ENCODE peak calls at places on chromosomes 2 and 18, in five cellular contexts. One of them, this sample, is unnamed.

GRCh38 chr2:138536740-138537139 is 35.2 kb downstream of the SPOPL start:
- DNase-seq in HL-60: no peak
- DNase-seq in K562: no peak
- DNase-seq in HCT116: no peak
- DNase-seq in GM12878: no peak
- DNase-seq in this sample: no peak

GRCh38 chr18:79520473-79521390 is 125.0 kb downstream of the NFATC1 start:
- DNase-seq in HL-60: no peak
- DNase-seq in K562: no peak
- DNase-seq in HCT116: no peak
- DNase-seq in GM12878: no peak
- DNase-seq in this sample: no peak

GRCh38 chr18:7940379-7940778 is 373.3 kb downstream of the PTPRM start:
- DNase-seq in HL-60: no peak
- DNase-seq in K562: no peak
- DNase-seq in HCT116: no peak
- DNase-seq in GM12878: no peak
- DNase-seq in this sample: no peak

GRCh38 chr18:79577451-79578395 is 101.9 kb upstream of the CTDP1 start:
- DNase-seq in HL-60: peak; percentile 83
- DNase-seq in K562: peak; percentile 17
- DNase-seq in HCT116: no peak
- DNase-seq in GM12878: no peak
- DNase-seq in this sample: no peak

GRCh38 chr2:230920167-230920566 is 4.9 kb downstream of the GPR55 start:
- DNase-seq in HL-60: no peak
- DNase-seq in K562: no peak
- DNase-seq in HCT116: no peak
- DNase-seq in GM12878: no peak
- DNase-seq in this sample: no peak

GRCh38 chr2:157784823-157785175 is 91.3 kb downstream of the ACVR1 start:
- DNase-seq in HL-60: no peak
- DNase-seq in K562: no peak
- DNase-seq in HCT116: no peak
- DNase-seq in GM12878: no peak
- DNase-seq in this sample: no peak

GRCh38 chr2:213152065-213152794 is 818 bp upstream of the IKZF2 start:
- DNase-seq in HL-60: peak; percentile 48
- DNase-seq in K562: peak; percentile 26
- DNase-seq in HCT116: peak; percentile 2
- DNase-seq in GM12878: no peak
- DNase-seq in this sample: no peak

GRCh38 chr18:31876707-31877106 is 66.2 kb downstream of the TRAPPC8 start:
- DNase-seq in HL-60: no peak
- DNase-seq in K562: no peak
- DNase-seq in HCT116: no peak
- DNase-seq in GM12878: no peak
- DNase-seq in this sample: no peak

GRCh38 chr2:675982-676646 is 1.1 kb downstream of the TMEM18 start:
- DNase-seq in HL-60: peak; percentile 3
- DNase-seq in K562: peak; percentile 46
- DNase-seq in HCT116: no peak
- DNase-seq in GM12878: no peak
- DNase-seq in this sample: peak; percentile 84

GRCh38 chr2:975095-975494 is 24.4 kb downstream of the SNTG2 start:
- DNase-seq in HL-60: no peak
- DNase-seq in K562: no peak
- DNase-seq in HCT116: no peak
- DNase-seq in GM12878: no peak
- DNase-seq in this sample: no peak

GRCh38 chr18:75238100-75238499 is 27.5 kb downstream of the TSHZ1 start:
- DNase-seq in HL-60: no peak
- DNase-seq in K562: no peak
- DNase-seq in HCT116: no peak
- DNase-seq in GM12878: no peak
- DNase-seq in this sample: no peak

GRCh38 chr2:74201596-74201995 is 3.2 kb downstream of the MTHFD2 start:
- DNase-seq in HL-60: no peak
- DNase-seq in K562: no peak
- DNase-seq in HCT116: no peak
- DNase-seq in GM12878: no peak
- DNase-seq in this sample: no peak

GRCh38 chr2:60407398-60407797 is 146.1 kb downstream of the BCL11A start:
- DNase-seq in HL-60: no peak
- DNase-seq in K562: no peak
- DNase-seq in HCT116: no peak
- DNase-seq in GM12878: no peak
- DNase-seq in this sample: no peak

GRCh38 chr2:106205488-106205887 is 11.4 kb upstream of the UXS1 start:
- DNase-seq in HL-60: no peak
- DNase-seq in K562: no peak
- DNase-seq in HCT116: no peak
- DNase-seq in GM12878: no peak
- DNase-seq in this sample: no peak

GRCh38 chr18:55838322-55838721 is 250.3 kb upstream of the TCF4 start:
- DNase-seq in HL-60: no peak
- DNase-seq in K562: no peak
- DNase-seq in HCT116: no peak
- DNase-seq in GM12878: no peak
- DNase-seq in this sample: no peak

GRCh38 chr2:47509981-47510380 is 107.0 kb downstream of the MSH2 start:
- DNase-seq in HL-60: no peak
- DNase-seq in K562: no peak
- DNase-seq in HCT116: no peak
- DNase-seq in GM12878: no peak
- DNase-seq in this sample: no peak

GRCh38 chr18:26864658-26865057 is 849 bp downstream of the AQP4 start:
- DNase-seq in HL-60: no peak
- DNase-seq in K562: no peak
- DNase-seq in HCT116: no peak
- DNase-seq in GM12878: no peak
- DNase-seq in this sample: no peak

GRCh38 chr2:111704246-111704645 is 179.7 kb downstream of the ANAPC1 start:
- DNase-seq in HL-60: no peak
- DNase-seq in K562: no peak
- DNase-seq in HCT116: no peak
- DNase-seq in GM12878: no peak
- DNase-seq in this sample: no peak

GRCh38 chr2:121234144-121234543 is 50.9 kb downstream of the TFCP2L1 start:
- DNase-seq in HL-60: no peak
- DNase-seq in K562: no peak
- DNase-seq in HCT116: no peak
- DNase-seq in GM12878: no peak
- DNase-seq in this sample: no peak

GRCh38 chr2:242010567-242011513 is 141.3 kb downstream of the RTP5 start:
- DNase-seq in HL-60: no peak
- DNase-seq in K562: peak; percentile 30
- DNase-seq in HCT116: no peak
- DNase-seq in GM12878: no peak
- DNase-seq in this sample: no peak

GRCh38 chr2:218168635-218169462 is 2.1 kb upstream of the CXCR1 start:
- DNase-seq in HL-60: peak; percentile 54
- DNase-seq in K562: peak; percentile 62
- DNase-seq in HCT116: peak; percentile 37
- DNase-seq in GM12878: no peak
- DNase-seq in this sample: peak; percentile 8

GRCh38 chr2:56449449-56449860 is 265.7 kb downstream of the CCDC85A start:
- DNase-seq in HL-60: no peak
- DNase-seq in K562: no peak
- DNase-seq in HCT116: no peak
- DNase-seq in GM12878: no peak
- DNase-seq in this sample: no peak

GRCh38 chr18:13022644-13023043 is 31.5 kb downstream of the CEP192 start:
- DNase-seq in HL-60: no peak
- DNase-seq in K562: no peak
- DNase-seq in HCT116: no peak
- DNase-seq in GM12878: no peak
- DNase-seq in this sample: no peak

GRCh38 chr2:174439950-174440349 is 44.4 kb downstream of the SCRN3 start:
- DNase-seq in HL-60: no peak
- DNase-seq in K562: no peak
- DNase-seq in HCT116: no peak
- DNase-seq in GM12878: no peak
- DNase-seq in this sample: no peak

GRCh38 chr2:105732955-105733607 is 11.6 kb upstream of the NCK2 start:
- DNase-seq in HL-60: no peak
- DNase-seq in K562: no peak
- DNase-seq in HCT116: no peak
- DNase-seq in GM12878: no peak
- DNase-seq in this sample: no peak

GRCh38 chr2:151716721-151717120 is 17.6 kb downstream of the NEB start:
- DNase-seq in HL-60: no peak
- DNase-seq in K562: no peak
- DNase-seq in HCT116: no peak
- DNase-seq in GM12878: no peak
- DNase-seq in this sample: no peak

GRCh38 chr2:201114350-201114749 is 1.6 kb upstream of the CFLAR start:
- DNase-seq in HL-60: no peak
- DNase-seq in K562: no peak
- DNase-seq in HCT116: no peak
- DNase-seq in GM12878: no peak
- DNase-seq in this sample: no peak

GRCh38 chr2:207256476-207257207 is 90.9 kb upstream of the KLF7 start:
- DNase-seq in HL-60: no peak
- DNase-seq in K562: no peak
- DNase-seq in HCT116: no peak
- DNase-seq in GM12878: no peak
- DNase-seq in this sample: no peak

GRCh38 chr2:104856973-104857261 is 3.0 kb downstream of the POU3F3 start:
- DNase-seq in HL-60: no peak
- DNase-seq in K562: no peak
- DNase-seq in HCT116: no peak
- DNase-seq in GM12878: no peak
- DNase-seq in this sample: no peak

GRCh38 chr2:71458413-71459083 is 5.2 kb downstream of the DYSF start:
- DNase-seq in HL-60: no peak
- DNase-seq in K562: no peak
- DNase-seq in HCT116: no peak
- DNase-seq in GM12878: no peak
- DNase-seq in this sample: no peak

GRCh38 chr2:144712277-144712944 is 192.5 kb upstream of the ZEB2 start:
- DNase-seq in HL-60: no peak
- DNase-seq in K562: no peak
- DNase-seq in HCT116: no peak
- DNase-seq in GM12878: no peak
- DNase-seq in this sample: no peak

GRCh38 chr2:23669413-23670244 is 257.3 kb downstream of the ATAD2B start:
- DNase-seq in HL-60: no peak
- DNase-seq in K562: no peak
- DNase-seq in HCT116: no peak
- DNase-seq in GM12878: no peak
- DNase-seq in this sample: no peak

GRCh38 chr2:219125225-219125885 is 35.3 kb downstream of the NHEJ1 start:
- DNase-seq in HL-60: peak; percentile 60
- DNase-seq in K562: peak; percentile 68
- DNase-seq in HCT116: peak; percentile 94
- DNase-seq in GM12878: no peak
- DNase-seq in this sample: no peak

GRCh38 chr18:72075040-72075439 is 469.1 kb downstream of the CBLN2 start:
- DNase-seq in HL-60: no peak
- DNase-seq in K562: no peak
- DNase-seq in HCT116: no peak
- DNase-seq in GM12878: no peak
- DNase-seq in this sample: no peak

GRCh38 chr2:8469709-8470493 is 212.0 kb upstream of the ID2 start:
- DNase-seq in HL-60: no peak
- DNase-seq in K562: no peak
- DNase-seq in HCT116: no peak
- DNase-seq in GM12878: no peak
- DNase-seq in this sample: no peak

GRCh38 chr2:20534913-20535801 is 88.3 kb downstream of the RHOB start:
- DNase-seq in HL-60: no peak
- DNase-seq in K562: no peak
- DNase-seq in HCT116: no peak
- DNase-seq in GM12878: no peak
- DNase-seq in this sample: no peak

GRCh38 chr18:63930774-63931354 is 18.2 kb upstream of the HMSD start:
- DNase-seq in HL-60: peak; percentile 90
- DNase-seq in K562: no peak
- DNase-seq in HCT116: no peak
- DNase-seq in GM12878: no peak
- DNase-seq in this sample: no peak

GRCh38 chr18:63924551-63924950 is 16.8 kb downstream of the SERPINB10 start:
- DNase-seq in HL-60: no peak
- DNase-seq in K562: no peak
- DNase-seq in HCT116: no peak
- DNase-seq in GM12878: no peak
- DNase-seq in this sample: no peak

GRCh38 chr18:63928331-63928730 is 20.6 kb downstream of the SERPINB10 start:
- DNase-seq in HL-60: peak; percentile 93
- DNase-seq in K562: no peak
- DNase-seq in HCT116: no peak
- DNase-seq in GM12878: no peak
- DNase-seq in this sample: no peak
- TF ChIP-seq POLR2AphosphoS5 in HL-60: peak; percentile 67
- TF ChIP-seq POLR2AphosphoS5 in K562: no peak
- TF ChIP-seq POLR2AphosphoS5 in HCT116: no peak
- TF ChIP-seq POLR2AphosphoS5 in GM12878: no peak
- TF ChIP-seq POLR2AphosphoS5 in this sample: no peak

GRCh38 chr2:19357383-19358241 is 811 bp downstream of the OSR1 start:
- DNase-seq in HL-60: no peak
- DNase-seq in K562: no peak
- DNase-seq in HCT116: no peak
- DNase-seq in GM12878: no peak
- DNase-seq in this sample: no peak
- H3K27me3 ChIP-seq in HL-60: peaks cover 93% of the 10 kb centered on the region
- H3K27me3 ChIP-seq in K562: peaks cover 87% of the 10 kb centered on the region
- H3K27me3 ChIP-seq in HCT116: no peaks in the 10 kb centered on the region
- H3K27me3 ChIP-seq in GM12878: peaks cover 51% of the 10 kb centered on the region
- H3K27me3 ChIP-seq in this sample: peaks cover 10% of the 10 kb centered on the region

DNA sequence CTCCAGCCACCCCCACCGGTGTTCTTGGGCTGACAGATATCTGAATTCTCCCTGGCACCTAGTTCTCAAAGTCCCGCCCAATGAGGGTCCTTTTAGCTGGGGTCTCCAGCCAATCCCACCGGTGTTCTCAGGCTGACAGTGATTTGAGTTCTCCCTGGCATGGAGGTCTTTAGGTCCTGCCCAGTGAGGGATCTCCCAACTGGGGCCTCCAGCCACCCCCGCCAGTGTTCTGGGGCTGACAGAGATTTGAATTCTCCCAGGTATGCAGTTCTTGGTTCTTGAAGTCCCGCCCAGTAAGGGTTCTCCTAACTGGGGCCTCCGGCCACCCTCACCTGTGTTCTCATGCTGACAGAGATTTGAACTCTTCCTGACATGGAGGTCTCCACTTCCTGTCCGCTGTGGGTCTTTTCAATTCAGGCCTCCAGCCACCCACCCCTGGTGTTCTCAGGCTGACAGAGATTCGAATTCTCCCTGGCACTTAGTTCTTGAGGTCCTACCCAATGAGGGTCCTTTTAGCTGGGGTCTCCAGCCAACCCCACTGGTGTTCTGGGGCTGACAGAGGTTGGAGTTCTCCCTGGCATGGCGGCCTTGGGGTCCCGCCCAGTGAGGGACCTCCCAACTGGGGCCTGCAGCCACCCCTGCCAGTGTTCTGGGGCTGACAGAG is 154.6 kb downstream of the ANKRD36 start:
- DNase-seq in HL-60: peak; percentile 1
- DNase-seq in K562: no peak
- DNase-seq in HCT116: no peak
- DNase-seq in GM12878: no peak
- DNase-seq in this sample: no peak
- TF ChIP-seq REST in HL-60: no peak
- TF ChIP-seq REST in K562: no peak
- TF ChIP-seq REST in HCT116: no peak
- TF ChIP-seq REST in GM12878: no peak
- TF ChIP-seq REST in this sample: no peak

GRCh38 chr2:99031481-99031880 is 95.5 kb upstream of the CRACDL start:
- DNase-seq in HL-60: no peak
- DNase-seq in K562: no peak
- DNase-seq in HCT116: no peak
- DNase-seq in GM12878: no peak
- DNase-seq in this sample: no peak
- TF ChIP-seq POLR2AphosphoS5 in HL-60: no peak
- TF ChIP-seq POLR2AphosphoS5 in K562: no peak
- TF ChIP-seq POLR2AphosphoS5 in HCT116: no peak
- TF ChIP-seq POLR2AphosphoS5 in GM12878: no peak
- TF ChIP-seq POLR2AphosphoS5 in this sample: no peak